ENCODE peak calls at places on chromosomes 1 and 21, in five cellular contexts. One of them, this sample, is unnamed.

GRCh38 chr21:14862794-14863720 is 201.7 kb downstream of the NRIP1 start:
- DNase-seq in EL: peak; percentile 24
- DNase-seq in stimulated activated CD8-positive, alpha-beta memory T cell treated with anti-CD3 and anti-CD28 coated beads, Interleukin-7, amount 100 ng/mL, for 1 hour: no peak
- DNase-seq in dorsolateral prefrontal cortex: no peak
- DNase-seq in fibroblast of lung: peak; percentile 42
- DNase-seq in this sample: no peak

GRCh38 chr1:19647643-19648042 is 3.5 kb downstream of the NBL1 start:
- DNase-seq in EL: no peak
- DNase-seq in stimulated activated CD8-positive, alpha-beta memory T cell treated with anti-CD3 and anti-CD28 coated beads, Interleukin-7, amount 100 ng/mL, for 1 hour: no peak
- DNase-seq in dorsolateral prefrontal cortex: no peak
- DNase-seq in fibroblast of lung: no peak
- DNase-seq in this sample: no peak

GRCh38 chr1:89953072-89953626 is 41.8 kb upstream of the ZNF326 start:
- DNase-seq in EL: peak; percentile 98
- DNase-seq in stimulated activated CD8-positive, alpha-beta memory T cell treated with anti-CD3 and anti-CD28 coated beads, Interleukin-7, amount 100 ng/mL, for 1 hour: no peak
- DNase-seq in dorsolateral prefrontal cortex: no peak
- DNase-seq in fibroblast of lung: peak; percentile 77
- DNase-seq in this sample: no peak

GRCh38 chr21:39575778-39576177 is 37.0 kb upstream of the B3GALT5 start:
- DNase-seq in EL: peak; percentile 8
- DNase-seq in stimulated activated CD8-positive, alpha-beta memory T cell treated with anti-CD3 and anti-CD28 coated beads, Interleukin-7, amount 100 ng/mL, for 1 hour: no peak
- DNase-seq in dorsolateral prefrontal cortex: no peak
- DNase-seq in fibroblast of lung: no peak
- DNase-seq in this sample: no peak

GRCh38 chr1:164644774-164645634 is 86.0 kb downstream of the PBX1 start:
- DNase-seq in EL: peak; percentile 31
- DNase-seq in stimulated activated CD8-positive, alpha-beta memory T cell treated with anti-CD3 and anti-CD28 coated beads, Interleukin-7, amount 100 ng/mL, for 1 hour: no peak
- DNase-seq in dorsolateral prefrontal cortex: no peak
- DNase-seq in fibroblast of lung: peak; percentile 81
- DNase-seq in this sample: no peak

GRCh38 chr21:41895643-41896493 is 16.7 kb upstream of the PRDM15 start:
- DNase-seq in EL: no peak
- DNase-seq in stimulated activated CD8-positive, alpha-beta memory T cell treated with anti-CD3 and anti-CD28 coated beads, Interleukin-7, amount 100 ng/mL, for 1 hour: no peak
- DNase-seq in dorsolateral prefrontal cortex: no peak
- DNase-seq in fibroblast of lung: peak; percentile 22
- DNase-seq in this sample: no peak

GRCh38 chr21:15138475-15138874 is 73.7 kb upstream of the NRIP1 start:
- DNase-seq in EL: no peak
- DNase-seq in stimulated activated CD8-positive, alpha-beta memory T cell treated with anti-CD3 and anti-CD28 coated beads, Interleukin-7, amount 100 ng/mL, for 1 hour: no peak
- DNase-seq in dorsolateral prefrontal cortex: no peak
- DNase-seq in fibroblast of lung: no peak
- DNase-seq in this sample: no peak

GRCh38 chr1:147676306-147677085 is 6.2 kb upstream of the ACP6 start:
- DNase-seq in EL: peak; percentile 73
- DNase-seq in stimulated activated CD8-positive, alpha-beta memory T cell treated with anti-CD3 and anti-CD28 coated beads, Interleukin-7, amount 100 ng/mL, for 1 hour: no peak
- DNase-seq in dorsolateral prefrontal cortex: no peak
- DNase-seq in fibroblast of lung: peak; percentile 74
- DNase-seq in this sample: no peak

GRCh38 chr1:21939650-21940374 is 2.7 kb upstream of the HSPG2 start:
- DNase-seq in EL: peak; percentile 99
- DNase-seq in stimulated activated CD8-positive, alpha-beta memory T cell treated with anti-CD3 and anti-CD28 coated beads, Interleukin-7, amount 100 ng/mL, for 1 hour: no peak
- DNase-seq in dorsolateral prefrontal cortex: peak; percentile 71
- DNase-seq in fibroblast of lung: peak; percentile 87
- DNase-seq in this sample: no peak

GRCh38 chr1:163531345-163531744 is 209.6 kb downstream of the NUF2 start:
- DNase-seq in EL: no peak
- DNase-seq in stimulated activated CD8-positive, alpha-beta memory T cell treated with anti-CD3 and anti-CD28 coated beads, Interleukin-7, amount 100 ng/mL, for 1 hour: no peak
- DNase-seq in dorsolateral prefrontal cortex: no peak
- DNase-seq in fibroblast of lung: no peak
- DNase-seq in this sample: no peak

GRCh38 chr21:32921632-32922230 is 104.0 kb upstream of the OLIG2 start:
- DNase-seq in EL: peak; percentile 14
- DNase-seq in stimulated activated CD8-positive, alpha-beta memory T cell treated with anti-CD3 and anti-CD28 coated beads, Interleukin-7, amount 100 ng/mL, for 1 hour: no peak
- DNase-seq in dorsolateral prefrontal cortex: peak; percentile 45
- DNase-seq in fibroblast of lung: peak; percentile 6
- DNase-seq in this sample: no peak

GRCh38 chr1:86084998-86085397 is 71.6 kb downstream of the COL24A1 start:
- DNase-seq in EL: peak; percentile 23
- DNase-seq in stimulated activated CD8-positive, alpha-beta memory T cell treated with anti-CD3 and anti-CD28 coated beads, Interleukin-7, amount 100 ng/mL, for 1 hour: no peak
- DNase-seq in dorsolateral prefrontal cortex: no peak
- DNase-seq in fibroblast of lung: no peak
- DNase-seq in this sample: no peak

GRCh38 chr1:21468597-21468996 is 28.7 kb downstream of the NBPF3 start:
- DNase-seq in EL: peak; percentile 46
- DNase-seq in stimulated activated CD8-positive, alpha-beta memory T cell treated with anti-CD3 and anti-CD28 coated beads, Interleukin-7, amount 100 ng/mL, for 1 hour: no peak
- DNase-seq in dorsolateral prefrontal cortex: no peak
- DNase-seq in fibroblast of lung: peak; percentile 59
- DNase-seq in this sample: no peak

GRCh38 chr1:203117611-203118575 is 9.6 kb upstream of the ADORA1 start:
- DNase-seq in EL: peak; percentile 68
- DNase-seq in stimulated activated CD8-positive, alpha-beta memory T cell treated with anti-CD3 and anti-CD28 coated beads, Interleukin-7, amount 100 ng/mL, for 1 hour: no peak
- DNase-seq in dorsolateral prefrontal cortex: peak; percentile 69
- DNase-seq in fibroblast of lung: peak; percentile 54
- DNase-seq in this sample: no peak

GRCh38 chr1:234774971-234775370 is 165.0 kb upstream of the IRF2BP2 start:
- DNase-seq in EL: no peak
- DNase-seq in stimulated activated CD8-positive, alpha-beta memory T cell treated with anti-CD3 and anti-CD28 coated beads, Interleukin-7, amount 100 ng/mL, for 1 hour: no peak
- DNase-seq in dorsolateral prefrontal cortex: no peak
- DNase-seq in fibroblast of lung: no peak
- DNase-seq in this sample: no peak

GRCh38 chr21:34613679-34614442 is 1.1 kb downstream of the RCAN1 start:
- DNase-seq in EL: peak; percentile 35
- DNase-seq in stimulated activated CD8-positive, alpha-beta memory T cell treated with anti-CD3 and anti-CD28 coated beads, Interleukin-7, amount 100 ng/mL, for 1 hour: no peak
- DNase-seq in dorsolateral prefrontal cortex: peak; percentile 46
- DNase-seq in fibroblast of lung: no peak
- DNase-seq in this sample: no peak

GRCh38 chr1:94922756-94923465 is 4.0 kb downstream of the CNN3 start:
- DNase-seq in EL: peak; percentile 68
- DNase-seq in stimulated activated CD8-positive, alpha-beta memory T cell treated with anti-CD3 and anti-CD28 coated beads, Interleukin-7, amount 100 ng/mL, for 1 hour: no peak
- DNase-seq in dorsolateral prefrontal cortex: no peak
- DNase-seq in fibroblast of lung: peak; percentile 43
- DNase-seq in this sample: no peak

GRCh38 chr21:38561205-38561604 is 62.9 kb upstream of the ERG start:
- DNase-seq in EL: no peak
- DNase-seq in stimulated activated CD8-positive, alpha-beta memory T cell treated with anti-CD3 and anti-CD28 coated beads, Interleukin-7, amount 100 ng/mL, for 1 hour: no peak
- DNase-seq in dorsolateral prefrontal cortex: no peak
- DNase-seq in fibroblast of lung: no peak
- DNase-seq in this sample: no peak

GRCh38 chr21:14095021-14095420 is 115.7 kb downstream of the LIPI start:
- DNase-seq in EL: no peak
- DNase-seq in stimulated activated CD8-positive, alpha-beta memory T cell treated with anti-CD3 and anti-CD28 coated beads, Interleukin-7, amount 100 ng/mL, for 1 hour: no peak
- DNase-seq in dorsolateral prefrontal cortex: no peak
- DNase-seq in fibroblast of lung: no peak
- DNase-seq in this sample: no peak

GRCh38 chr1:212916395-212917133 is 33.8 kb upstream of the VASH2 start:
- DNase-seq in EL: no peak
- DNase-seq in stimulated activated CD8-positive, alpha-beta memory T cell treated with anti-CD3 and anti-CD28 coated beads, Interleukin-7, amount 100 ng/mL, for 1 hour: no peak
- DNase-seq in dorsolateral prefrontal cortex: peak; percentile 45
- DNase-seq in fibroblast of lung: peak; percentile 18
- DNase-seq in this sample: no peak

GRCh38 chr1:91897016-91897415 is 11.1 kb upstream of the TGFBR3 start:
- DNase-seq in EL: no peak
- DNase-seq in stimulated activated CD8-positive, alpha-beta memory T cell treated with anti-CD3 and anti-CD28 coated beads, Interleukin-7, amount 100 ng/mL, for 1 hour: no peak
- DNase-seq in dorsolateral prefrontal cortex: no peak
- DNase-seq in fibroblast of lung: no peak
- DNase-seq in this sample: no peak

GRCh38 chr1:25952851-25953401 is 44.9 kb downstream of the PAFAH2 start:
- DNase-seq in EL: no peak
- DNase-seq in stimulated activated CD8-positive, alpha-beta memory T cell treated with anti-CD3 and anti-CD28 coated beads, Interleukin-7, amount 100 ng/mL, for 1 hour: no peak
- DNase-seq in dorsolateral prefrontal cortex: peak; percentile 35
- DNase-seq in fibroblast of lung: peak; percentile 81
- DNase-seq in this sample: no peak

GRCh38 chr1:5140962-5141361 is 486.6 kb downstream of the AJAP1 start:
- DNase-seq in EL: no peak
- DNase-seq in stimulated activated CD8-positive, alpha-beta memory T cell treated with anti-CD3 and anti-CD28 coated beads, Interleukin-7, amount 100 ng/mL, for 1 hour: no peak
- DNase-seq in dorsolateral prefrontal cortex: no peak
- DNase-seq in fibroblast of lung: no peak
- DNase-seq in this sample: no peak

GRCh38 chr1:212401838-212402582 is 12.7 kb downstream of the PACC1 start:
- DNase-seq in EL: peak; percentile 71
- DNase-seq in stimulated activated CD8-positive, alpha-beta memory T cell treated with anti-CD3 and anti-CD28 coated beads, Interleukin-7, amount 100 ng/mL, for 1 hour: no peak
- DNase-seq in dorsolateral prefrontal cortex: no peak
- DNase-seq in fibroblast of lung: peak; percentile 58
- DNase-seq in this sample: no peak

GRCh38 chr1:175564119-175564518 is 179.3 kb downstream of the TNR start:
- DNase-seq in EL: no peak
- DNase-seq in stimulated activated CD8-positive, alpha-beta memory T cell treated with anti-CD3 and anti-CD28 coated beads, Interleukin-7, amount 100 ng/mL, for 1 hour: no peak
- DNase-seq in dorsolateral prefrontal cortex: no peak
- DNase-seq in fibroblast of lung: no peak
- DNase-seq in this sample: no peak

GRCh38 chr1:227318852-227319607 is 738 bp upstream of the CDC42BPA start:
- DNase-seq in EL: peak; percentile 63
- DNase-seq in stimulated activated CD8-positive, alpha-beta memory T cell treated with anti-CD3 and anti-CD28 coated beads, Interleukin-7, amount 100 ng/mL, for 1 hour: no peak
- DNase-seq in dorsolateral prefrontal cortex: peak; percentile 62
- DNase-seq in fibroblast of lung: peak; percentile 33
- DNase-seq in this sample: no peak

GRCh38 chr1:203673550-203674411 is 47.1 kb downstream of the ATP2B4 start:
- DNase-seq in EL: peak; percentile 98
- DNase-seq in stimulated activated CD8-positive, alpha-beta memory T cell treated with anti-CD3 and anti-CD28 coated beads, Interleukin-7, amount 100 ng/mL, for 1 hour: peak; percentile 35
- DNase-seq in dorsolateral prefrontal cortex: no peak
- DNase-seq in fibroblast of lung: peak; percentile 94
- DNase-seq in this sample: no peak

GRCh38 chr1:99441234-99442095 is 177.2 kb downstream of the PLPPR4 start:
- DNase-seq in EL: peak; percentile 81
- DNase-seq in stimulated activated CD8-positive, alpha-beta memory T cell treated with anti-CD3 and anti-CD28 coated beads, Interleukin-7, amount 100 ng/mL, for 1 hour: no peak
- DNase-seq in dorsolateral prefrontal cortex: no peak
- DNase-seq in fibroblast of lung: peak; percentile 22
- DNase-seq in this sample: no peak

GRCh38 chr1:43978551-43979260 is at the start of gene B4GALT2:
- DNase-seq in EL: peak; percentile 57
- DNase-seq in stimulated activated CD8-positive, alpha-beta memory T cell treated with anti-CD3 and anti-CD28 coated beads, Interleukin-7, amount 100 ng/mL, for 1 hour: no peak
- DNase-seq in dorsolateral prefrontal cortex: no peak
- DNase-seq in fibroblast of lung: no peak
- DNase-seq in this sample: no peak

GRCh38 chr1:160541622-160542302 is 18.7 kb upstream of the SLAMF6 start:
- DNase-seq in EL: peak; percentile 21
- DNase-seq in stimulated activated CD8-positive, alpha-beta memory T cell treated with anti-CD3 and anti-CD28 coated beads, Interleukin-7, amount 100 ng/mL, for 1 hour: no peak
- DNase-seq in dorsolateral prefrontal cortex: no peak
- DNase-seq in fibroblast of lung: no peak
- DNase-seq in this sample: no peak